ENCODE peak calls at places on chromosomes 6 and 20, in six cellular contexts. D is OCI-LY7, U is RWPE2, V is upper lobe of right lung, E is kidney, J is spleen. K is an unnamed sample.

GRCh38 chr6:5634525-5634924 is 372.2 kb downstream of the NRN1 start:
- DNase-seq in D (no peak), U (no peak), V (no peak), E (no peak), J (no peak), K (no peak)

GRCh38 chr20:59149678-59150504 is 13.7 kb upstream of the ZNF831 start:
- DNase-seq in D (peak), U (peak), V (no peak), E (no peak), J (peak), K (no peak)

GRCh38 chr20:56924976-56925695 is 296.0 kb downstream of the TFAP2C start:
- DNase-seq in D (no peak), U (no peak), V (no peak), E (no peak), J (no peak), K (no peak)

GRCh38 chr6:34346175-34347119 is 46.0 kb downstream of the NUDT3 start:
- DNase-seq in D (peak), U (no peak), V (no peak), E (no peak), J (no peak), K (no peak)

GRCh38 chr6:87772597-87773530 is 70.8 kb upstream of the AKIRIN2 start:
- DNase-seq in D (no peak), U (no peak), V (no peak), E (no peak), J (no peak), K (no peak)

GRCh38 chr20:37943501-37944455 is 40.9 kb downstream of the VSTM2L start:
- DNase-seq in D (no peak), U (peak), V (peak), E (no peak), J (no peak), K (no peak)

GRCh38 chr6:169935348-169935718 is 183.9 kb downstream of the ERMARD start:
- DNase-seq in D (no peak), U (no peak), V (no peak), E (peak), J (no peak), K (no peak)

GRCh38 chr6:68740828-68741500 is 105.9 kb downstream of the ADGRB3 start:
- DNase-seq in D (no peak), U (no peak), V (no peak), E (no peak), J (no peak), K (no peak)

GRCh38 chr6:44662461-44663121 is 275.1 kb downstream of the CDC5L start:
- DNase-seq in D (peak), U (no peak), V (peak), E (peak), J (no peak), K (no peak)

GRCh38 chr6:129102741-129103140 is 219.8 kb downstream of the LAMA2 start:
- DNase-seq in D (no peak), U (no peak), V (no peak), E (no peak), J (no peak), K (peak)

GRCh38 chr6:20706293-20707165 is 172.3 kb downstream of the CDKAL1 start:
- DNase-seq in D (no peak), U (no peak), V (no peak), E (no peak), J (no peak), K (no peak)

GRCh38 chr6:42742116-42742894 is 3.6 kb downstream of the TBCC start:
- DNase-seq in D (peak), U (no peak), V (peak), E (no peak), J (no peak), K (no peak)

GRCh38 chr6:150029749-150030148 is 4.4 kb upstream of the RAET1L start:
- DNase-seq in D (peak), U (no peak), V (no peak), E (no peak), J (no peak), K (no peak)

GRCh38 chr6:137781639-137782038 is 85.4 kb upstream of the TNFAIP3 start:
- DNase-seq in D (no peak), U (no peak), V (no peak), E (no peak), J (no peak), K (no peak)

GRCh38 chr6:27161946-27162603 is 85.4 kb upstream of the PRSS16 start:
- DNase-seq in D (peak), U (no peak), V (no peak), E (no peak), J (no peak), K (no peak)

GRCh38 chr20:40160151-40160550 is 528.9 kb downstream of the MAFB start:
- DNase-seq in D (peak), U (no peak), V (peak), E (no peak), J (no peak), K (no peak)

GRCh38 chr6:41119508-41119907 is 34.6 kb downstream of the TREML1 start:
- DNase-seq in D (no peak), U (no peak), V (no peak), E (no peak), J (no peak), K (no peak)

GRCh38 chr20:7770578-7770977 is 169.7 kb downstream of the HAO1 start:
- DNase-seq in D (peak), U (no peak), V (no peak), E (no peak), J (no peak), K (no peak)

GRCh38 chr6:155264704-155265320 is 999 bp downstream of the CLDN20 start:
- DNase-seq in D (no peak), U (no peak), V (no peak), E (no peak), J (no peak), K (no peak)

GRCh38 chr6:21026576-21027273 is 492.5 kb downstream of the CDKAL1 start:
- DNase-seq in D (no peak), U (no peak), V (no peak), E (no peak), J (no peak), K (no peak)

GRCh38 chr6:97141756-97142155 is 141.3 kb downstream of the MMS22L start:
- DNase-seq in D (no peak), U (no peak), V (no peak), E (no peak), J (no peak), K (no peak)

GRCh38 chr6:29792123-29793035 is 35.2 kb upstream of the HLA-G start:
- DNase-seq in D (no peak), U (no peak), V (peak), E (peak), J (peak), K (no peak)

GRCh38 chr6:52389626-52390360 is 27.8 kb downstream of the PAQR8 start:
- DNase-seq in D (peak), U (no peak), V (peak), E (peak), J (peak), K (no peak)

GRCh38 chr6:20943922-20944321 is 409.7 kb downstream of the CDKAL1 start:
- DNase-seq in D (no peak), U (no peak), V (no peak), E (no peak), J (no peak), K (no peak)

DNA sequence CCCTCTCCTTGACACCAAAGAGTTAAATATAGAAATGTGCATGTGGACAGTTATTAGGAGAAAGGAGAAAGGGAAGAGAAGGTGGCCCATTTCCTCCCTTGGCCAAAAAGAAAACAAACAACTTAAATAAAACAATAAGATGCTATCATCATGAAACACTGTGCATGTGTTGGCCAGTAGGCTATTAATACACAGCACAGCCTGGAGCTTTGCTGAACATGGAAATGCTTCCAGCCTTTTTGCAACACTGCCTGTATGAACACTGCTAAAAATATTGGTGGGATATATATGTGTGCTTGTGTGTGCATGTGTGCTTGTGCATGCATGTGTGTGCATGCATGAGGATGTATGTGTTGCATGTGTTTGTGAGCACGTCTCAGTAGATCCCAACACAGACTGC is 100.4 kb downstream of the LY86 start:
- DNase-seq in D (no peak), U (no peak), V (no peak), E (no peak), J (no peak), K (no peak)
- H3K27ac ChIP-seq in D (no peak), U (peak), V (peak), E (no peak), J (peak), K (no peak)

DNA sequence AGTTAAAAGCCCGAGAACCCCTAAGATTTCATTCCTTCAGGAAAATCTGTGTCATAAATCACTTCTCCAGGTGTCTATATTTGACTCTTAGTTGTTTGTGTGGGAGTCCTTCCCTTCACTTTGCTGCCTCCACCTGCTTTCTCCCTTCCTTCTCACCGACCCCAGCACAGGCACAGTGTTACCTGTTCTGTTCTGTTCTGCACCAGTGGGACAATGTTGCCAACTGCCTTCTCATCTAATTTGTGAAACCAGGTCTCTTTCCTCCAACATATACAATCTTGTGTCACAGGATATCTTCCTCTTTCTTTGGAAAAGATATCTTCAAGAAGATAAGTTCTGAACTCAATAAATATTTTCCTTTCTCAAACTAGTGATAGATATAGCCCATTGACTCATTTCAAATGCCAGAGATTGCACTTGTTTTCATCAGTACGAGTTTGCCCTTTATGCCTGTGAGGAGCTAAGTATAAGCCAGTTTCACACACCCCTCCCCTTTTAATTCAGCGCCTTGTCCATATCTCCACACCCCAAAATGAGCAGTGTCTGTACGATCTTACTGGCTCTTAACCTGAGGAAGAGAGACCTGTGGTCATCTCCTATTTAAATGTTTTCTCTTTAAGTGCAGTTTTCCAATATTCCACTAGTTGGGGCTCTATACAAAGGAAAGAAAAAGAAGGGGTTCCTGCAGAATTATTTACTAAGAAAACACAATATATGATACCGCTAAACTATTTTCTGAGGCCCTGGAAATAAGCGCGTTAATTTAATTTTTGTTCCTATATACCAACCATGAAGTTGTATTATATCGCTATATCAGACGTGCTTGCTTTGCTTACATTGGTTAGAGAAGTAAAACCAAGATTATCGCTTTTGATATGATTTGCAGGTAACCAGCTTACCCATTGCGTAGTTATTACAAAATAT is 81.6 kb upstream of the PREP start:
- DNase-seq in D (peak), U (no peak), V (no peak), E (no peak), J (no peak), K (no peak)
- H3K4me3 ChIP-seq in D (no peak), U (no peak), V (no peak), E (no peak), J (no peak), K (no peak)

DNA sequence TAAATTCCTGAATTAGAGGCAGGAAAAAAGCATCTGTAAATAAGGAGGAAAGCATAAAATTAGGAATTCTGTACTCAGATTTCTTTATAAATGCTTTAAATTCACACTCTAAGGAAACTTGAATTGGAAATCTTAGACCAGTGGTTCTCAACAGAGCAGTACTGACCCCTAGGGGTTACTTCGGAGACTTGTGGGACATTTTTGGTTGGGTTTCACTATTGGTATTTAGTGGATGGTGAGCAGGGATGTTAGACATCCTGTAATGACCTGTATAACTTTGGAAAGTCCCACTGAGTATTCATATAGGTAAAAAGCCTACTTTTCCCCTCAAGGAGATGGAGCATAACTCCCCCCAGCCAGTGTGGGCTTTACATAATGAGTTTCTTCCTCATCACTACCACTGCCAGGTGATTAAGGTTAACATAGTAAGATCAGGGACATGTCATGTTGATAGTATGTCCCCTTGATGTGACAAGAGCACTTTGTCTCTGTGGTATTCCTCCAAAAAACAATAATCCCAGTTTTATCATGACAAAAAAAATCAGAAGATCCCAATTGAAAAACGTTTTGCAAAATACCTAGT is 31.0 kb downstream of the GLO1 start:
- DNase-seq in D (peak), U (no peak), V (no peak), E (no peak), J (no peak), K (no peak)
- TF ChIP-seq CTCF in D (peak), U (peak), V (peak), E (peak), J (peak), K (peak)

DNA sequence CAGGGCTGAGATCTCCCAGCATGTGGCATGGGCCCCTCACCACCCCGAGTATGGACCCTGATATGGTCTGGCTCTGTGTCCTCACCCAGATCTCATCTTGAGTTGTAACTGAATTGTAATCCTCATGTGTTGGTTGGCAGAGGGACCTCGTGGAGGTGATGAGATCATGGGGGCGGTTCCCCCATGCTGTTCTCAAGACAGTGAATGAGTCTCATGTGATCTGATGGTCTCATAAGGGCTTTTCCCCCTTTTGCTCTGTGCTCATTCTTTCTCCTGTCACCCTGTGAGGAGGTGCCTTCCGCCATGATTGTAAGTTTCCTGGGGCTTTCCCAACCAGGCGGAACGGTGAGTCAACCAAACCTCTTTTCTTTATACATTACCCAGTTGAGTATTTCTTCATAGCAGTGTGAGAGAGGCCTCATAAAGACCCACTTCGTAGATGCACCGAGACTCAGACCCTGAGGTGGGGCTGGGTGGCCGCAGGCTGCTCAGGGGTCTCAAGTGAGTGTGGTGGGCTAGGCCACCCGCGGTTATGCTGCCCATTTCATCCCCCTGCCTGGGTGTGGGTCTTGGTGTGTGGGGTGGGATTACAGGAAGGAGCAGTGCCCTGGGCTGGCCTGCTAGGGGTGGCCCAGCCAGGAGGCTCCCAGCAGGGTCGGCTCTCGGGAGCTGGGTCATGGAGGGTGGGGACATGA is 26.2 kb upstream of the GATA5 start:
- DNase-seq in D (no peak), U (no peak), V (no peak), E (no peak), J (no peak), K (no peak)
- H3K27ac ChIP-seq in D (no peak), U (no peak), V (no peak), E (no peak), J (no peak), K (no peak)

GRCh38 chr20:20463933-20464374 is 96.0 kb downstream of the INSM1 start:
- DNase-seq in D (peak), U (no peak), V (no peak), E (no peak), J (no peak), K (no peak)

GRCh38 chr20:20465259-20465658 is 97.4 kb downstream of the INSM1 start:
- DNase-seq in D (peak), U (no peak), V (no peak), E (no peak), J (no peak), K (no peak)

GRCh38 chr20:20462185-20462584 is 94.3 kb downstream of the INSM1 start:
- DNase-seq in D (no peak), U (no peak), V (no peak), E (no peak), J (no peak), K (no peak)

GRCh38 chr20:20461526-20461925 is 93.6 kb downstream of the INSM1 start:
- DNase-seq in D (no peak), U (no peak), V (no peak), E (no peak), J (no peak), K (no peak)

DNA sequence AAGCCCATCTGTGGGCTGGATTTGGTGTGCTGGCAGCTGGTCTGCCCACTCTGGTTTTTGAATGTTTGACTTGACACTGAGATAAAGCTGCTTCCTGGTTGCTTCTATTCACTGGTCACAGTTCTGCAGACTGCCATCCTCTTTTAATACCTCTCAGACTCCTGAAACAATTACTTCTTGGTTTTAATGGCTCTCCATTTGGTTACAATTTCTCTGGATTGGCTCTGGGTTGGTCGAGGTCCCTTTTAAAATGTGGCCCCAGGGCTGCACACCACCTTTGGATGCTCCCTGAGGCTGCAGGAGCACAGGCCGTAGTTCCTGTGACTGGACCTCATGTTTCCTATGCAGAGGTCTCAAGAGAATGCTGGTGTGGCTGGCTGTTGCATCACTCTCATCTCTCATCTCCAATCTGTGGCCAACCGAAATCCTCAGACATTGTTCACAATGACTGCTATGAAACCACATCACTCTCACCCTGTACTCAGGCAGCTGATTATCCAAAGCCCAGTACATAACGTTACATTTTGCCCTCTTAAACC is 98.5 kb downstream of the INSM1 start:
- DNase-seq in D (peak), U (no peak), V (no peak), E (no peak), J (no peak), K (no peak)
- H3K4me3 ChIP-seq in D (no peak), U (no peak), V (no peak), E (no peak), J (no peak), K (no peak)

GRCh38 chr6:70520575-70520974 is 46.2 kb upstream of the SDHAF4 start:
- DNase-seq in D (peak), U (no peak), V (no peak), E (no peak), J (no peak), K (no peak)
- TF ChIP-seq CTCF in D (peak), U (peak), V (peak), E (peak), J (no peak), K (no peak)

GRCh38 chr6:152180601-152181000 is 373.1 kb downstream of the ESR1 start:
- DNase-seq in D (no peak), U (no peak), V (no peak), E (no peak), J (no peak), K (no peak)
- H3K27ac ChIP-seq in D (no peak), U (no peak), V (no peak), E (no peak), J (no peak), K (no peak)

GRCh38 chr6:78605909-78606446 is 261.4 kb upstream of the IRAK1BP1 start:
- DNase-seq in D (no peak), U (no peak), V (no peak), E (no peak), J (no peak), K (no peak)
- H3K4me3 ChIP-seq in D (no peak), U (no peak), V (no peak), E (no peak), J (no peak), K (no peak)

GRCh38 chr20:49482173-49482572 is 295 bp downstream of the KCNB1 start:
- DNase-seq in D (no peak), U (no peak), V (no peak), E (peak), J (no peak), K (no peak)

GRCh38 chr20:49483018-49483705 is 694 bp upstream of the KCNB1 start:
- DNase-seq in D (no peak), U (no peak), V (no peak), E (no peak), J (no peak), K (no peak)

GRCh38 chr20:49481116-49481515 is 1.4 kb downstream of the KCNB1 start:
- DNase-seq in D (no peak), U (no peak), V (no peak), E (no peak), J (no peak), K (no peak)

GRCh38 chr20:49483706-49484101 is 1.2 kb upstream of the KCNB1 start:
- DNase-seq in D (no peak), U (no peak), V (no peak), E (peak), J (no peak), K (no peak)

DNA sequence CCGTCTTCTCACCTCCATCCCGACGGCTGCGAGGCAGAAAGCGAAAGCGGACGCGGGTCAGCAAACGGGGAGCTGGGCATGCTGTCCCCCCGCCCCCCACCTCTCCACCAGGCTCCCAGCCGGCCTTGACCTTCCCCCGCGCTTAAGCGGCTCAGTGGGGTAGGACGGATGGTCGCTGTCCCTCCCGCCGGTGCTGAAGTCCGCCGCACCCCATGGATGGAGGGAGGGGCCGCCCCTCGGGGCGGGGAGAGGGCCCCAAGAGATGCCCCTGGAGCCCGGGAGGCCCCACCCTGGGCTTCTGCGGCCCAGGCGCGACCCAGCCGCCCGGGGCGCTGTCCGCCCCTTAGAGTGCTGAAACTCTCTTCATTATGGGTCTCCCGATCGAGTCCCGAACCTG is at the start of gene KCNB1:
- DNase-seq in D (peak), U (no peak), V (peak), E (peak), J (no peak), K (peak)
- TF ChIP-seq CTCF in D (no peak), U (no peak), V (no peak), E (no peak), J (no peak), K (no peak)